ENCODE peak calls at places on chromosomes 6 and 20, in four cellular contexts. E is MM.1S, T is C1 segment of cervical spinal cord, K is psoas muscle. V is an unnamed sample.

GRCh38 chr6:107692351-107692750 is 131.8 kb downstream of the SCML4 start:
- DNase-seq in E (no peak), T (no peak), K (no peak), V (no peak)

GRCh38 chr20:16606468-16606867 is 33.2 kb upstream of the KIF16B start:
- DNase-seq in T (no peak), E (no peak), K (no peak), V (no peak)

GRCh38 chr20:1440024-1440423 is 26.6 kb downstream of the NSFL1C start:
- DNase-seq in K (no peak), T (no peak), E (no peak), V (no peak)

GRCh38 chr6:157982297-157982579 is 575 bp downstream of the SYNJ2 start:
- DNase-seq in K (no peak), E (peak), T (peak), V (no peak)

GRCh38 chr6:166678426-166678825 is 51.4 kb upstream of the RPS6KA2 start:
- DNase-seq in K (no peak), E (no peak), T (no peak), V (peak)

GRCh38 chr20:44027686-44028340 is 113.2 kb downstream of the TOX2 start:
- DNase-seq in E (no peak), T (no peak), K (no peak), V (peak)

GRCh38 chr6:1390071-1390804 is 862 bp downstream of the FOXF2 start:
- DNase-seq in K (no peak), E (no peak), T (no peak), V (no peak)

GRCh38 chr6:4023240-4023639 is 55.7 kb downstream of the FAM217A start:
- DNase-seq in K (no peak), E (no peak), T (no peak), V (no peak)

GRCh38 chr6:142918339-142919042 is 26.5 kb downstream of the HIVEP2 start:
- DNase-seq in K (peak), T (no peak), E (no peak), V (no peak)

GRCh38 chr6:36962874-36963273 is 8.3 kb downstream of the PI16 start:
- DNase-seq in T (no peak), E (no peak), K (peak), V (no peak)

GRCh38 chr20:16537025-16537665 is 36.1 kb downstream of the KIF16B start:
- DNase-seq in T (no peak), K (no peak), E (no peak), V (no peak)

GRCh38 chr6:72621243-72622093 is at the start of gene KCNQ5:
- DNase-seq in E (no peak), K (peak), T (peak), V (no peak)

GRCh38 chr6:79672631-79673065 is 41.5 kb downstream of the SH3BGRL2 start:
- DNase-seq in T (no peak), E (peak), K (no peak), V (no peak)

GRCh38 chr20:61162506-61162905 is 89.6 kb upstream of the CDH4 start:
- DNase-seq in K (no peak), E (no peak), T (no peak), V (peak)

GRCh38 chr6:15322781-15323536 is 77.1 kb downstream of the JARID2 start:
- DNase-seq in K (no peak), T (no peak), E (no peak), V (peak)

GRCh38 chr6:128979061-128979460 is 96.1 kb downstream of the LAMA2 start:
- DNase-seq in T (no peak), K (no peak), E (no peak), V (no peak)

V was measured in RWPE2.